ENCODE peak calls at places on chromosomes 13 and 19, in four cellular contexts. N is cerebellum; D is GM18507; G is CD4-positive, alpha-beta T cell. M is an unnamed sample.

GRCh38 chr19:20038358-20039202 is 725 bp downstream of the ZNF682 start:
- DNase-seq in N (no peak), D (no peak), G (no peak), M (no peak)

GRCh38 chr13:92938481-92939020 is 288.1 kb upstream of the GPC6 start:
- DNase-seq in N (no peak), D (no peak), G (no peak), M (no peak)

GRCh38 chr13:111338841-111339240 is 18.4 kb downstream of the TEX29 start:
- DNase-seq in N (no peak), D (no peak), G (no peak), M (no peak)

GRCh38 chr13:95505265-95505664 is 47.3 kb upstream of the CLDN10 start:
- DNase-seq in N (no peak), D (no peak), G (no peak), M (no peak)

GRCh38 chr13:113066142-113066455 is 39.5 kb upstream of the F7 start:
- DNase-seq in N (no peak), D (no peak), G (no peak), M (no peak)

GRCh38 chr13:48292650-48293049 is 10.9 kb upstream of the RB1 start:
- DNase-seq in N (no peak), D (no peak), G (no peak), M (no peak)

GRCh38 chr19:45396389-45397260 is 8.2 kb downstream of the PPP1R13L start:
- DNase-seq in N (no peak), D (no peak), G (no peak), M (no peak)

GRCh38 chr19:57192993-57193392 is 1.7 kb downstream of the ZNF264 start:
- DNase-seq in N (no peak), D (no peak), G (no peak), M (no peak)

GRCh38 chr13:49641810-49642291 is 13.5 kb downstream of the ARL11 start:
- DNase-seq in N (no peak), D (no peak), G (no peak), M (no peak)

GRCh38 chr13:40662866-40663265 is 3.6 kb downstream of the FOXO1 start:
- DNase-seq in N (no peak), D (no peak), G (no peak), M (no peak)

GRCh38 chr13:80884031-80884785 is 543.3 kb upstream of the SPRY2 start:
- DNase-seq in N (peak), D (no peak), G (no peak), M (peak)

GRCh38 chr13:75129331-75129730 is 352.6 kb downstream of the TBC1D4 start:
- DNase-seq in N (no peak), D (no peak), G (no peak), M (no peak)

GRCh38 chr19:12880551-12881171 is 588 bp downstream of the DNASE2 start:
- DNase-seq in N (peak), D (no peak), G (no peak), M (no peak)

GRCh38 chr13:74770361-74770760 is 636.2 kb upstream of the KLF12 start:
- DNase-seq in N (no peak), D (no peak), G (no peak), M (no peak)

GRCh38 chr13:101576452-101576851 is 124.0 kb downstream of the ITGBL1 start:
- DNase-seq in N (no peak), D (no peak), G (no peak), M (no peak)

GRCh38 chr13:28402057-28402381 is 92.9 kb downstream of the FLT1 start:
- DNase-seq in N (no peak), D (no peak), G (no peak), M (no peak)

GRCh38 chr19:50501186-50501567 is 9.8 kb downstream of the JOSD2 start:
- DNase-seq in N (no peak), D (no peak), G (no peak), M (no peak)

GRCh38 chr19:45467115-45467455 is 711 bp upstream of the FOSB start:
- DNase-seq in N (peak), D (no peak), G (no peak), M (no peak)

M was measured in cerebellar nuclear complex.